ENCODE peak calls at places on chromosomes 3 and 15, in five cellular contexts. U is COR-L47, L is NCI-H187 treated with DMSO at 0.1 percent for 48 hours, I is amniotic stem cell, C is neural crest cell. Y is an unnamed sample.

GRCh38 chr3:148815736-148816135 is 11.9 kb upstream of the CPB1 start:
- DNase-seq in U (no peak), L (no peak), I (no peak), C (no peak), Y (no peak)

GRCh38 chr3:99842826-99843589 is 25.3 kb downstream of the CMSS1 start:
- DNase-seq in U (peak), L (no peak), I (no peak), C (no peak), Y (no peak)

GRCh38 chr3:134366928-134367352 is 7.3 kb downstream of the AMOTL2 start:
- DNase-seq in U (no peak), L (no peak), I (no peak), C (peak), Y (peak)

GRCh38 chr3:14285526-14285925 is 106.9 kb downstream of the LSM3 start:
- DNase-seq in U (no peak), L (no peak), I (no peak), C (no peak), Y (no peak)

GRCh38 chr3:44509985-44510360 is 32.5 kb upstream of the ZNF445 start:
- DNase-seq in U (peak), L (no peak), I (no peak), C (no peak), Y (no peak)

GRCh38 chr3:129398803-129399144 is 29.7 kb downstream of the EFCAB12 start:
- DNase-seq in U (no peak), L (no peak), I (no peak), C (peak), Y (no peak)

GRCh38 chr3:194249323-194250103 is 101.6 kb downstream of the CPN2 start:
- DNase-seq in U (peak), L (no peak), I (no peak), C (no peak), Y (no peak)

GRCh38 chr3:43691120-43692002 is 623 bp downstream of the ABHD5 start:
- DNase-seq in U (peak), L (no peak), I (no peak), C (peak), Y (no peak)

GRCh38 chr15:40343512-40343911 is 2.8 kb upstream of the CCDC9B start:
- DNase-seq in U (no peak), L (no peak), I (peak), C (no peak), Y (no peak)

GRCh38 chr3:13714251-13714916 is 165.5 kb downstream of the FBLN2 start:
- DNase-seq in U (no peak), L (no peak), I (no peak), C (no peak), Y (peak)

GRCh38 chr15:39582286-39582976 is 1.6 kb downstream of the THBS1 start:
- DNase-seq in U (no peak), L (no peak), I (no peak), C (no peak), Y (no peak)

GRCh38 chr3:58059349-58060321 is 51.4 kb downstream of the FLNB start:
- DNase-seq in U (no peak), L (no peak), I (peak), C (no peak), Y (peak)

GRCh38 chr15:62046064-62046779 is 14.0 kb downstream of the VPS13C start:
- DNase-seq in U (no peak), L (no peak), I (no peak), C (no peak), Y (no peak)

GRCh38 chr15:79168922-79169322 is 78.3 kb upstream of the RASGRF1 start:
- DNase-seq in U (peak), L (peak), I (no peak), C (no peak), Y (peak)

GRCh38 chr15:31607656-31608055 is 281.0 kb downstream of the KLF13 start:
- DNase-seq in U (no peak), L (no peak), I (no peak), C (no peak), Y (no peak)

GRCh38 chr15:83858820-83859505 is 205.0 kb downstream of the ADAMTSL3 start:
- DNase-seq in U (no peak), L (no peak), I (no peak), C (no peak), Y (no peak)

GRCh38 chr15:85488997-85489396 is 108.6 kb downstream of the AKAP13 start:
- DNase-seq in U (no peak), L (no peak), I (no peak), C (no peak), Y (no peak)

GRCh38 chr15:64333986-64334385 is 22.0 kb downstream of the CSNK1G1 start:
- DNase-seq in U (no peak), L (no peak), I (no peak), C (no peak), Y (no peak)

GRCh38 chr3:88324788-88325187 is 175.0 kb downstream of the C3orf38 start:
- DNase-seq in U (no peak), L (no peak), I (no peak), C (no peak), Y (no peak)

GRCh38 chr3:171646357-171647133 is 163.7 kb downstream of the PLD1 start:
- DNase-seq in U (peak), L (no peak), I (no peak), C (no peak), Y (no peak)

GRCh38 chr15:67304778-67305177 is 50.2 kb downstream of the IQCH start:
- DNase-seq in U (no peak), L (no peak), I (no peak), C (no peak), Y (no peak)

GRCh38 chr3:183185696-183186095 is 23.2 kb upstream of the LAMP3 start:
- DNase-seq in U (no peak), L (no peak), I (peak), C (no peak), Y (no peak)

GRCh38 chr15:63195257-63196023 is 6.0 kb downstream of the RAB8B start:
- DNase-seq in U (no peak), L (no peak), I (no peak), C (no peak), Y (no peak)

GRCh38 chr15:54528021-54528420 is 549.8 kb downstream of the UNC13C start:
- DNase-seq in U (no peak), L (no peak), I (no peak), C (no peak), Y (no peak)

GRCh38 chr3:109336272-109336957 is 931 bp downstream of the DPPA4 start:
- DNase-seq in U (no peak), L (no peak), I (no peak), C (peak), Y (no peak)

GRCh38 chr15:55681631-55682030 is 61.3 kb downstream of the PRTG start:
- DNase-seq in U (no peak), L (no peak), I (no peak), C (no peak), Y (no peak)

GRCh38 chr3:126202281-126203079 is 22.1 kb upstream of the ALDH1L1 start:
- DNase-seq in U (no peak), L (no peak), I (no peak), C (no peak), Y (no peak)

GRCh38 chr15:56351957-56352506 is 13.2 kb upstream of the TEX9 start:
- DNase-seq in U (no peak), L (no peak), I (no peak), C (no peak), Y (no peak)

GRCh38 chr15:82539690-82540054 is 585 bp downstream of the RPS17 start:
- DNase-seq in U (no peak), L (no peak), I (no peak), C (no peak), Y (no peak)

Y was measured in chondrocyte.